ENCODE peak calls at places on chromosomes 4 and X, in seven cellular contexts. M, X, L, Z, B, Q and N are unnamed samples.

GRCh38 chr4:154560824-154561231 is 2.0 kb upstream of the FGB start:
- DNase-seq in M (no peak), X (no peak), L (no peak), Z (no peak), B (no peak), Q (no peak), N (no peak)

GRCh38 chr4:102823897-102824296 is 3.5 kb downstream of the UBE2D3 start:
- DNase-seq in M (no peak), X (no peak), L (no peak), Z (no peak), B (no peak), Q (no peak), N (no peak)

GRCh38 chr4:101345271-101345595 is 2.1 kb downstream of the PPP3CA start:
- DNase-seq in M (peak), X (peak), L (peak), Z (no peak), B (no peak), Q (no peak), N (peak)

GRCh38 chr4:40247350-40247749 is 50.5 kb downstream of the RHOH start:
- DNase-seq in M (peak), X (no peak), L (no peak), Z (peak), B (no peak), Q (no peak), N (no peak)

GRCh38 chrX:2676794-2677675 is 14.1 kb upstream of the CD99 start:
- DNase-seq in M (no peak), X (no peak), L (no peak), Z (no peak), B (no peak), Q (no peak), N (no peak)

GRCh38 chr4:66330125-66330524 is 659.8 kb upstream of the EPHA5 start:
- DNase-seq in M (no peak), X (no peak), L (no peak), Z (no peak), B (no peak), Q (no peak), N (no peak)

GRCh38 chrX:140439455-140439854 is 65.4 kb downstream of the SOX3 start:
- DNase-seq in M (no peak), X (no peak), L (peak), Z (no peak), B (no peak), Q (peak), N (no peak)

GRCh38 chr4:8740666-8741395 is 130.8 kb downstream of the HMX1 start:
- DNase-seq in M (no peak), X (no peak), L (no peak), Z (no peak), B (peak), Q (no peak), N (no peak)

GRCh38 chr4:182745268-182745667 is 171.9 kb downstream of the DCTD start:
- DNase-seq in M (no peak), X (no peak), L (no peak), Z (no peak), B (no peak), Q (peak), N (no peak)

GRCh38 chr4:127856485-127857447 is 23.9 kb upstream of the PLK4 start:
- DNase-seq in M (no peak), X (peak), L (no peak), Z (no peak), B (no peak), Q (peak), N (peak)

GRCh38 chrX:84339507-84340364 is 151.7 kb upstream of the RPS6KA6 start:
- DNase-seq in M (peak), X (peak), L (no peak), Z (no peak), B (no peak), Q (no peak), N (peak)

GRCh38 chrX:84501798-84502628 is at the start of gene HDX:
- DNase-seq in M (no peak), X (peak), L (peak), Z (peak), B (peak), Q (peak), N (peak)

GRCh38 chr4:2300431-2300861 is 38.5 kb upstream of the MXD4 start:
- DNase-seq in M (no peak), X (no peak), L (no peak), Z (no peak), B (peak), Q (no peak), N (no peak)

GRCh38 chr4:8410641-8411271 is 29.8 kb downstream of the ACOX3 start:
- DNase-seq in M (peak), X (peak), L (peak), Z (no peak), B (no peak), Q (peak), N (no peak)

GRCh38 chrX:95889279-95889678 is 795.4 kb upstream of the DIAPH2 start:
- DNase-seq in M (no peak), X (no peak), L (no peak), Z (no peak), B (no peak), Q (no peak), N (no peak)

GRCh38 chr4:132284910-132285426 is 864.1 kb upstream of the PCDH10 start:
- DNase-seq in M (peak), X (no peak), L (no peak), Z (no peak), B (no peak), Q (no peak), N (no peak)

GRCh38 chr4:165299399-165300060 is 27.9 kb upstream of the MSMO1 start:
- DNase-seq in M (peak), X (no peak), L (no peak), Z (no peak), B (no peak), Q (no peak), N (no peak)